ENCODE peak calls at places on chromosomes 12 and 14, in six cellular contexts. One of them, this sample, is unnamed.

GRCh38 chr12:89857652-89858274 is 149.1 kb upstream of the ATP2B1 start:
- DNase-seq in fibroblast of pulmonary artery: no peak
- DNase-seq in A549: no peak
- DNase-seq in psoas muscle: no peak
- DNase-seq in endodermal cell: no peak
- DNase-seq in cardiac muscle cell: no peak
- DNase-seq in this sample: no peak

GRCh38 chr14:79056879-79057278 is 886.7 kb downstream of the NRXN3 start:
- DNase-seq in fibroblast of pulmonary artery: peak
- DNase-seq in A549: no peak
- DNase-seq in psoas muscle: no peak
- DNase-seq in endodermal cell: no peak
- DNase-seq in cardiac muscle cell: no peak
- DNase-seq in this sample: no peak

GRCh38 chr12:44464180-44464579 is 411.9 kb downstream of the NELL2 start:
- DNase-seq in fibroblast of pulmonary artery: no peak
- DNase-seq in A549: no peak
- DNase-seq in psoas muscle: no peak
- DNase-seq in endodermal cell: no peak
- DNase-seq in cardiac muscle cell: no peak
- DNase-seq in this sample: no peak

GRCh38 chr14:94016446-94016976 is 9.6 kb upstream of the OTUB2 start:
- DNase-seq in fibroblast of pulmonary artery: no peak
- DNase-seq in A549: no peak
- DNase-seq in psoas muscle: no peak
- DNase-seq in endodermal cell: no peak
- DNase-seq in cardiac muscle cell: no peak
- DNase-seq in this sample: no peak

GRCh38 chr12:13505636-13506035 is 309.1 kb downstream of the EMP1 start:
- DNase-seq in fibroblast of pulmonary artery: no peak
- DNase-seq in A549: no peak
- DNase-seq in psoas muscle: no peak
- DNase-seq in endodermal cell: no peak
- DNase-seq in cardiac muscle cell: no peak
- DNase-seq in this sample: no peak

GRCh38 chr12:12718382-12718761 is 1.2 kb downstream of the CDKN1B start:
- DNase-seq in fibroblast of pulmonary artery: no peak
- DNase-seq in A549: no peak
- DNase-seq in psoas muscle: no peak
- DNase-seq in endodermal cell: no peak
- DNase-seq in cardiac muscle cell: no peak
- DNase-seq in this sample: no peak

GRCh38 chr14:103156733-103157411 is 33.6 kb downstream of the TNFAIP2 start:
- DNase-seq in fibroblast of pulmonary artery: no peak
- DNase-seq in A549: no peak
- DNase-seq in psoas muscle: no peak
- DNase-seq in endodermal cell: peak
- DNase-seq in cardiac muscle cell: no peak
- DNase-seq in this sample: no peak

GRCh38 chr12:100826323-100826722 is 31.7 kb downstream of the ANO4 start:
- DNase-seq in fibroblast of pulmonary artery: peak
- DNase-seq in A549: peak
- DNase-seq in psoas muscle: peak
- DNase-seq in endodermal cell: peak
- DNase-seq in cardiac muscle cell: peak
- DNase-seq in this sample: peak

GRCh38 chr12:110917467-110917866 is 2.9 kb downstream of the MYL2 start:
- DNase-seq in fibroblast of pulmonary artery: peak
- DNase-seq in A549: peak
- DNase-seq in psoas muscle: no peak
- DNase-seq in endodermal cell: peak
- DNase-seq in cardiac muscle cell: peak
- DNase-seq in this sample: no peak

GRCh38 chr12:130201037-130201436 is 38.8 kb downstream of the FZD10 start:
- DNase-seq in fibroblast of pulmonary artery: no peak
- DNase-seq in A549: no peak
- DNase-seq in psoas muscle: no peak
- DNase-seq in endodermal cell: peak
- DNase-seq in cardiac muscle cell: no peak
- DNase-seq in this sample: no peak

GRCh38 chr12:72036393-72036792 is 97.7 kb downstream of the TPH2 start:
- DNase-seq in fibroblast of pulmonary artery: no peak
- DNase-seq in A549: no peak
- DNase-seq in psoas muscle: no peak
- DNase-seq in endodermal cell: no peak
- DNase-seq in cardiac muscle cell: no peak
- DNase-seq in this sample: no peak

GRCh38 chr12:94289551-94290312 is 141.4 kb downstream of the PLXNC1 start:
- DNase-seq in fibroblast of pulmonary artery: peak
- DNase-seq in A549: no peak
- DNase-seq in psoas muscle: no peak
- DNase-seq in endodermal cell: no peak
- DNase-seq in cardiac muscle cell: peak
- DNase-seq in this sample: no peak

GRCh38 chr12:25248137-25248536 is 2.6 kb downstream of the KRAS start:
- DNase-seq in fibroblast of pulmonary artery: no peak
- DNase-seq in A549: no peak
- DNase-seq in psoas muscle: no peak
- DNase-seq in endodermal cell: no peak
- DNase-seq in cardiac muscle cell: no peak
- DNase-seq in this sample: no peak

GRCh38 chr12:19772776-19773175 is 333.5 kb downstream of the AEBP2 start:
- DNase-seq in fibroblast of pulmonary artery: no peak
- DNase-seq in A549: no peak
- DNase-seq in psoas muscle: no peak
- DNase-seq in endodermal cell: no peak
- DNase-seq in cardiac muscle cell: no peak
- DNase-seq in this sample: no peak

GRCh38 chr12:132255642-132256041 is 73.7 kb downstream of the GALNT9 start:
- DNase-seq in fibroblast of pulmonary artery: no peak
- DNase-seq in A549: no peak
- DNase-seq in psoas muscle: no peak
- DNase-seq in endodermal cell: no peak
- DNase-seq in cardiac muscle cell: no peak
- DNase-seq in this sample: no peak

GRCh38 chr12:11697670-11698387 is 48.4 kb downstream of the ETV6 start:
- DNase-seq in fibroblast of pulmonary artery: peak
- DNase-seq in A549: no peak
- DNase-seq in psoas muscle: no peak
- DNase-seq in endodermal cell: no peak
- DNase-seq in cardiac muscle cell: no peak
- DNase-seq in this sample: no peak

GRCh38 chr12:43840338-43840737 is 4.5 kb downstream of the TMEM117 start:
- DNase-seq in fibroblast of pulmonary artery: no peak
- DNase-seq in A549: no peak
- DNase-seq in psoas muscle: no peak
- DNase-seq in endodermal cell: no peak
- DNase-seq in cardiac muscle cell: no peak
- DNase-seq in this sample: no peak

GRCh38 chr12:82525616-82526015 is 161.1 kb upstream of the TMTC2 start:
- DNase-seq in fibroblast of pulmonary artery: no peak
- DNase-seq in A549: no peak
- DNase-seq in psoas muscle: no peak
- DNase-seq in endodermal cell: no peak
- DNase-seq in cardiac muscle cell: no peak
- DNase-seq in this sample: no peak

GRCh38 chr12:92248977-92249376 is 103.3 kb upstream of the BTG1 start:
- DNase-seq in fibroblast of pulmonary artery: no peak
- DNase-seq in A549: no peak
- DNase-seq in psoas muscle: no peak
- DNase-seq in endodermal cell: no peak
- DNase-seq in cardiac muscle cell: no peak
- DNase-seq in this sample: no peak

GRCh38 chr14:59464651-59465569 is at the start of gene GPR135:
- DNase-seq in fibroblast of pulmonary artery: peak
- DNase-seq in A549: no peak
- DNase-seq in psoas muscle: peak
- DNase-seq in endodermal cell: peak
- DNase-seq in cardiac muscle cell: peak
- DNase-seq in this sample: no peak

GRCh38 chr12:56658921-56659320 is 13.1 kb upstream of the ATP5F1B start:
- DNase-seq in fibroblast of pulmonary artery: no peak
- DNase-seq in A549: no peak
- DNase-seq in psoas muscle: no peak
- DNase-seq in endodermal cell: no peak
- DNase-seq in cardiac muscle cell: no peak
- DNase-seq in this sample: no peak

GRCh38 chr12:51390457-51391046 is 654 bp downstream of the GALNT6 start:
- DNase-seq in fibroblast of pulmonary artery: no peak
- DNase-seq in A549: no peak
- DNase-seq in psoas muscle: no peak
- DNase-seq in endodermal cell: no peak
- DNase-seq in cardiac muscle cell: no peak
- DNase-seq in this sample: no peak

DNA sequence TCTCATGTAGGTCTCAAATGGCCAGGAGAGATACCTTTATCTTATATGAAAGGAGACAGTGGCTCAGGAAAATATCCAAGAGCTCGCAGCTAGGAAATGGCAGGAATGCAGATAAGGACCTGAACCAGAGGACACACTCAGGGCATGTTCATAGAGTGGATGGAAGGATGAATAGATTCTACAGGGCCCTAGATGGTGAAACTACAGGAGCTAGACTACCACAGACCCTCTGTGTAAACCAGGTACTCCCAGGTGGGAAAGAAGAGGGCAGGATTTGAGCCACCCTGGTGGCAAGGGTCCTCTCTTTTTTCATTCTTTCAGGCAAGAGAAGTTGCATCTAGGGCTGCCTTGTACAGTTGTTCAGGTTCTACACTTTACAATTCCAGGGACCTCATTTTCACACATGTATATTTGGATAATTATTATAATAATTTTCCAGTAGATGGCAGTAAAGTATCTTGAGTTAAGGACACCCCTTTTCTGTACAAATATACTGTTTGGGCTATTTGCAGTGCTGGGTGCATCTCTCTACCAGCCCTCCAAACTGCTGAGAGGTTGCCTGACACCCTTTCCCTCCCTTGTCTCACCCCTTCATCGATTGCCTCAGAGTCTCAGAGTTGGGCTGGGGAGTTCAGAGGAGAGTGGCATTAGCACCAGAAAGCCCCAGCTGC is 10.5 kb upstream of the ZDHHC22 start:
- DNase-seq in fibroblast of pulmonary artery: peak
- DNase-seq in A549: peak
- DNase-seq in psoas muscle: no peak
- DNase-seq in endodermal cell: no peak
- DNase-seq in cardiac muscle cell: no peak
- DNase-seq in this sample: no peak
- TF ChIP-seq CTCF in fibroblast of pulmonary artery: peak
- TF ChIP-seq CTCF in A549: peak
- TF ChIP-seq CTCF in psoas muscle: peak
- TF ChIP-seq CTCF in endodermal cell: no peak
- TF ChIP-seq CTCF in cardiac muscle cell: no peak
- TF ChIP-seq CTCF in this sample: peak

GRCh38 chr12:116717466-116718457 is 20.1 kb downstream of the SPRING1 start:
- DNase-seq in fibroblast of pulmonary artery: peak
- DNase-seq in A549: no peak
- DNase-seq in psoas muscle: peak
- DNase-seq in endodermal cell: no peak
- DNase-seq in cardiac muscle cell: no peak
- DNase-seq in this sample: no peak
- H3K4me3 ChIP-seq in fibroblast of pulmonary artery: peak
- H3K4me3 ChIP-seq in A549: no peak
- H3K4me3 ChIP-seq in psoas muscle: peak
- H3K4me3 ChIP-seq in endodermal cell: no peak
- H3K4me3 ChIP-seq in cardiac muscle cell: no peak
- H3K4me3 ChIP-seq in this sample: no peak

GRCh38 chr12:54773593-54773992 is 80.7 kb upstream of the MUCL1 start:
- DNase-seq in fibroblast of pulmonary artery: no peak
- DNase-seq in A549: no peak
- DNase-seq in psoas muscle: no peak
- DNase-seq in endodermal cell: no peak
- DNase-seq in cardiac muscle cell: no peak
- DNase-seq in this sample: no peak
- TF ChIP-seq CTCF in fibroblast of pulmonary artery: no peak
- TF ChIP-seq CTCF in A549: no peak
- TF ChIP-seq CTCF in psoas muscle: no peak
- TF ChIP-seq CTCF in endodermal cell: peak
- TF ChIP-seq CTCF in cardiac muscle cell: no peak
- TF ChIP-seq CTCF in this sample: peak

GRCh38 chr12:104852102-104852501 is 106.0 kb downstream of the SLC41A2 start:
- DNase-seq in fibroblast of pulmonary artery: no peak
- DNase-seq in A549: no peak
- DNase-seq in psoas muscle: no peak
- DNase-seq in endodermal cell: no peak
- DNase-seq in cardiac muscle cell: no peak
- DNase-seq in this sample: no peak
- H3K4me3 ChIP-seq in fibroblast of pulmonary artery: no peak
- H3K4me3 ChIP-seq in A549: no peak
- H3K4me3 ChIP-seq in psoas muscle: no peak
- H3K4me3 ChIP-seq in endodermal cell: no peak
- H3K4me3 ChIP-seq in cardiac muscle cell: no peak
- H3K4me3 ChIP-seq in this sample: no peak

GRCh38 chr12:15011162-15011561 is 38.3 kb downstream of the PDE6H start:
- DNase-seq in fibroblast of pulmonary artery: no peak
- DNase-seq in A549: no peak
- DNase-seq in psoas muscle: no peak
- DNase-seq in endodermal cell: peak
- DNase-seq in cardiac muscle cell: no peak
- DNase-seq in this sample: no peak
- TF ChIP-seq CTCF in fibroblast of pulmonary artery: peak
- TF ChIP-seq CTCF in A549: no peak
- TF ChIP-seq CTCF in psoas muscle: no peak
- TF ChIP-seq CTCF in endodermal cell: peak
- TF ChIP-seq CTCF in cardiac muscle cell: no peak
- TF ChIP-seq CTCF in this sample: no peak

GRCh38 chr12:123762715-123763052 is 583 bp downstream of the DNAH10 start:
- DNase-seq in fibroblast of pulmonary artery: no peak
- DNase-seq in A549: no peak
- DNase-seq in psoas muscle: no peak
- DNase-seq in endodermal cell: no peak
- DNase-seq in cardiac muscle cell: no peak
- DNase-seq in this sample: no peak
- H3K4me3 ChIP-seq in fibroblast of pulmonary artery: no peak
- H3K4me3 ChIP-seq in A549: no peak
- H3K4me3 ChIP-seq in psoas muscle: peak
- H3K4me3 ChIP-seq in endodermal cell: peak
- H3K4me3 ChIP-seq in cardiac muscle cell: peak
- H3K4me3 ChIP-seq in this sample: no peak